ENCODE peak calls at places on chromosomes 1 and 21, in nine cellular contexts. One of them, this sample, is unnamed.

GRCh38 chr1:2031546-2032540 is 12.7 kb downstream of the GABRD start:
- DNase-seq in upper lobe of right lung: no peak
- DNase-seq in CD8-positive, alpha-beta T cell: no peak
- DNase-seq in pancreas: no peak
- DNase-seq in OCI-LY7: no peak
- DNase-seq in K562: no peak
- DNase-seq in mucosa of descending colon: no peak
- DNase-seq in A549: no peak
- DNase-seq in choroid plexus epithelial cell: no peak
- DNase-seq in this sample: no peak

GRCh38 chr1:66396212-66396890 is 137.6 kb upstream of the SGIP1 start:
- DNase-seq in upper lobe of right lung: no peak
- DNase-seq in CD8-positive, alpha-beta T cell: no peak
- DNase-seq in pancreas: no peak
- DNase-seq in OCI-LY7: no peak
- DNase-seq in K562: no peak
- DNase-seq in mucosa of descending colon: no peak
- DNase-seq in A549: no peak
- DNase-seq in choroid plexus epithelial cell: peak; percentile 31
- DNase-seq in this sample: no peak

GRCh38 chr1:230084408-230085177 is 17.6 kb downstream of the GALNT2 start:
- DNase-seq in upper lobe of right lung: no peak
- DNase-seq in CD8-positive, alpha-beta T cell: no peak
- DNase-seq in pancreas: peak; percentile 51
- DNase-seq in OCI-LY7: no peak
- DNase-seq in K562: no peak
- DNase-seq in mucosa of descending colon: no peak
- DNase-seq in A549: peak; percentile 90
- DNase-seq in choroid plexus epithelial cell: peak; percentile 99
- DNase-seq in this sample: peak; percentile 75

GRCh38 chr1:162736184-162736583 is 54.3 kb upstream of the HSD17B7 start:
- DNase-seq in upper lobe of right lung: no peak
- DNase-seq in CD8-positive, alpha-beta T cell: no peak
- DNase-seq in pancreas: no peak
- DNase-seq in OCI-LY7: no peak
- DNase-seq in K562: no peak
- DNase-seq in mucosa of descending colon: no peak
- DNase-seq in A549: no peak
- DNase-seq in choroid plexus epithelial cell: no peak
- DNase-seq in this sample: no peak

GRCh38 chr1:214280386-214281029 is 451 bp upstream of the SMYD2 start:
- DNase-seq in upper lobe of right lung: peak; percentile 70
- DNase-seq in CD8-positive, alpha-beta T cell: no peak
- DNase-seq in pancreas: peak; percentile 21
- DNase-seq in OCI-LY7: peak; percentile 44
- DNase-seq in K562: no peak
- DNase-seq in mucosa of descending colon: peak; percentile 71
- DNase-seq in A549: peak; percentile 54
- DNase-seq in choroid plexus epithelial cell: peak; percentile 60
- DNase-seq in this sample: no peak

GRCh38 chr1:35046730-35047129 is 15.0 kb upstream of the ZMYM6 start:
- DNase-seq in upper lobe of right lung: no peak
- DNase-seq in CD8-positive, alpha-beta T cell: no peak
- DNase-seq in pancreas: no peak
- DNase-seq in OCI-LY7: no peak
- DNase-seq in K562: no peak
- DNase-seq in mucosa of descending colon: no peak
- DNase-seq in A549: no peak
- DNase-seq in choroid plexus epithelial cell: no peak
- DNase-seq in this sample: no peak

GRCh38 chr21:25897383-25897782 is 162.6 kb downstream of the GABPA start:
- DNase-seq in upper lobe of right lung: no peak
- DNase-seq in CD8-positive, alpha-beta T cell: no peak
- DNase-seq in pancreas: no peak
- DNase-seq in OCI-LY7: no peak
- DNase-seq in K562: no peak
- DNase-seq in mucosa of descending colon: no peak
- DNase-seq in A549: no peak
- DNase-seq in choroid plexus epithelial cell: no peak
- DNase-seq in this sample: no peak

GRCh38 chr1:42333662-42334239 is 1.3 kb downstream of the FOXJ3 start:
- DNase-seq in upper lobe of right lung: no peak
- DNase-seq in CD8-positive, alpha-beta T cell: no peak
- DNase-seq in pancreas: no peak
- DNase-seq in OCI-LY7: peak; percentile 10
- DNase-seq in K562: no peak
- DNase-seq in mucosa of descending colon: no peak
- DNase-seq in A549: no peak
- DNase-seq in choroid plexus epithelial cell: no peak
- DNase-seq in this sample: no peak

GRCh38 chr1:34711469-34711868 is 43.4 kb upstream of the GJB5 start:
- DNase-seq in upper lobe of right lung: no peak
- DNase-seq in CD8-positive, alpha-beta T cell: no peak
- DNase-seq in pancreas: no peak
- DNase-seq in OCI-LY7: peak; percentile 17
- DNase-seq in K562: peak; percentile 37
- DNase-seq in mucosa of descending colon: no peak
- DNase-seq in A549: peak; percentile 3
- DNase-seq in choroid plexus epithelial cell: no peak
- DNase-seq in this sample: no peak

GRCh38 chr1:178470411-178470960 is 26.3 kb downstream of the CLEC20A start:
- DNase-seq in upper lobe of right lung: no peak
- DNase-seq in CD8-positive, alpha-beta T cell: no peak
- DNase-seq in pancreas: no peak
- DNase-seq in OCI-LY7: no peak
- DNase-seq in K562: no peak
- DNase-seq in mucosa of descending colon: no peak
- DNase-seq in A549: peak; percentile 20
- DNase-seq in choroid plexus epithelial cell: no peak
- DNase-seq in this sample: no peak

GRCh38 chr1:5847013-5847654 is 145.1 kb downstream of the NPHP4 start:
- DNase-seq in upper lobe of right lung: no peak
- DNase-seq in CD8-positive, alpha-beta T cell: no peak
- DNase-seq in pancreas: no peak
- DNase-seq in OCI-LY7: no peak
- DNase-seq in K562: peak; percentile 87
- DNase-seq in mucosa of descending colon: peak; percentile 16
- DNase-seq in A549: no peak
- DNase-seq in choroid plexus epithelial cell: peak; percentile 51
- DNase-seq in this sample: no peak

GRCh38 chr1:206922524-206922923 is 783 bp upstream of the FCMR start:
- DNase-seq in upper lobe of right lung: no peak
- DNase-seq in CD8-positive, alpha-beta T cell: no peak
- DNase-seq in pancreas: no peak
- DNase-seq in OCI-LY7: no peak
- DNase-seq in K562: no peak
- DNase-seq in mucosa of descending colon: no peak
- DNase-seq in A549: no peak
- DNase-seq in choroid plexus epithelial cell: no peak
- DNase-seq in this sample: no peak

DNA sequence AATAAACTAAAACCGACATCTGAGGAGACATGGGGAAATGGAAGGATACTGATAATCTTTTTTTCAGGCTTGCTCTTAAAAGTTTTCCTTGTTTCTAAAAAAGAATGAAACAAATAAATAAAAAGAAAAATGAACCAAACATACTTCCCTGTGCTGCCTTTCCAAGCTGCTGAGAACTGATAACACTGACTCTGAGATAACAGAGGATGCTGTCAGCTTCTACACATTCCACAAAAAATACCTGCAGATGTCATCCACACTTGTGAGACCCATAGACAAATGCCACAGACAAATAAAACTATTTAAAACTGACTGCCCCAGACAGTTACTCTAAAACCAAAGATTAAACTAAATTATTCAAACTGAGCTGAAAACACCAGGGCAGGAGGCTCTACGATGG is 12.0 kb upstream of the OR6K3 start:
- DNase-seq in upper lobe of right lung: no peak
- DNase-seq in CD8-positive, alpha-beta T cell: no peak
- DNase-seq in pancreas: no peak
- DNase-seq in OCI-LY7: no peak
- DNase-seq in K562: peak; percentile 43
- DNase-seq in mucosa of descending colon: no peak
- DNase-seq in A549: no peak
- DNase-seq in choroid plexus epithelial cell: no peak
- DNase-seq in this sample: no peak
- H3K4me3 ChIP-seq in upper lobe of right lung: no peak overlapping the region
- H3K4me3 ChIP-seq in CD8-positive, alpha-beta T cell: no peak overlapping the region
- H3K4me3 ChIP-seq in pancreas: no peak overlapping the region
- H3K4me3 ChIP-seq in OCI-LY7: no peak overlapping the region
- H3K4me3 ChIP-seq in K562: no peak overlapping the region
- H3K4me3 ChIP-seq in mucosa of descending colon: no peak overlapping the region
- H3K4me3 ChIP-seq in A549: no peak overlapping the region
- H3K4me3 ChIP-seq in choroid plexus epithelial cell: no peak overlapping the region
- H3K4me3 ChIP-seq in this sample: no peak overlapping the region

GRCh38 chr21:31371715-31372114 is 27.7 kb upstream of the TIAM1 start:
- DNase-seq in upper lobe of right lung: no peak
- DNase-seq in CD8-positive, alpha-beta T cell: no peak
- DNase-seq in pancreas: no peak
- DNase-seq in OCI-LY7: no peak
- DNase-seq in K562: no peak
- DNase-seq in mucosa of descending colon: no peak
- DNase-seq in A549: no peak
- DNase-seq in choroid plexus epithelial cell: no peak
- DNase-seq in this sample: no peak

GRCh38 chr21:31366825-31367224 is 22.8 kb upstream of the TIAM1 start:
- DNase-seq in upper lobe of right lung: no peak
- DNase-seq in CD8-positive, alpha-beta T cell: no peak
- DNase-seq in pancreas: no peak
- DNase-seq in OCI-LY7: no peak
- DNase-seq in K562: no peak
- DNase-seq in mucosa of descending colon: no peak
- DNase-seq in A549: peak; percentile 4
- DNase-seq in choroid plexus epithelial cell: peak; percentile 95
- DNase-seq in this sample: no peak

GRCh38 chr21:31370893-31371652 is 27.0 kb upstream of the TIAM1 start:
- DNase-seq in upper lobe of right lung: no peak
- DNase-seq in CD8-positive, alpha-beta T cell: no peak
- DNase-seq in pancreas: no peak
- DNase-seq in OCI-LY7: no peak
- DNase-seq in K562: no peak
- DNase-seq in mucosa of descending colon: no peak
- DNase-seq in A549: no peak
- DNase-seq in choroid plexus epithelial cell: peak; percentile 61
- DNase-seq in this sample: no peak

GRCh38 chr21:31372176-31372765 is 28.2 kb upstream of the TIAM1 start:
- DNase-seq in upper lobe of right lung: no peak
- DNase-seq in CD8-positive, alpha-beta T cell: no peak
- DNase-seq in pancreas: no peak
- DNase-seq in OCI-LY7: no peak
- DNase-seq in K562: no peak
- DNase-seq in mucosa of descending colon: no peak
- DNase-seq in A549: no peak
- DNase-seq in choroid plexus epithelial cell: no peak
- DNase-seq in this sample: no peak

DNA sequence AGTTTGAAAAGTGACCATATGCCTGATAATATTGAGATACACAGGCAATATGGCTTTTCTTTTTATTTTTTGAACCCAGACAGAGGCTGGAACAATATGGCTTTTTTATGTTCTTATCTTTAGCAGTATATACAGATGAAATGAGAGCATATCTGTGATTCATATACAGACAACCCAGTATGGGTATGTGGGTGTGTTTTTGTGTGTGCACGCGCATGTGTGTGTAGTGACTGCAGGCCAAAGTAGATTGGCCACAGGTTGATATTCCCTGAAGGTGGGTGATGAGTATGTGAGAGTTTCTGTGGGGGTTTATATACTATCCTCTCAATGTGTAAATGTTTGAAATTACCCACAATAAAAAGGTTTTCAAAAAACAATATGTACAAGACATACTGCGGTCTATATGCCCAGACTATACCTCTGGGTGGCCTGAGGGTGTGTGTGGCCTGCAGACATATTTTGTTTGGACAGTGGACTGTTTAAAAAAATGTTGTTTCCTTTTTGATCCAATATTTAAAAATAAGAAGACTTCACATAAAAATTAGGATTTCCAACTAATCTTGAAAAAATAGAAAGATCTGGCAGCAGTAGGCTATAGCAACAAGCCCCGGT is 26.3 kb upstream of the TIAM1 start:
- DNase-seq in upper lobe of right lung: no peak
- DNase-seq in CD8-positive, alpha-beta T cell: no peak
- DNase-seq in pancreas: no peak
- DNase-seq in OCI-LY7: no peak
- DNase-seq in K562: no peak
- DNase-seq in mucosa of descending colon: no peak
- DNase-seq in A549: no peak
- DNase-seq in choroid plexus epithelial cell: no peak
- DNase-seq in this sample: no peak
- H3K4me3 ChIP-seq in upper lobe of right lung: no peak overlapping the region
- H3K4me3 ChIP-seq in CD8-positive, alpha-beta T cell: no peak overlapping the region
- H3K4me3 ChIP-seq in pancreas: no peak overlapping the region
- H3K4me3 ChIP-seq in OCI-LY7: no peak overlapping the region
- H3K4me3 ChIP-seq in K562: no peak overlapping the region
- H3K4me3 ChIP-seq in mucosa of descending colon: no peak overlapping the region
- H3K4me3 ChIP-seq in A549: no peak overlapping the region
- H3K4me3 ChIP-seq in choroid plexus epithelial cell: no peak overlapping the region
- H3K4me3 ChIP-seq in this sample: no peak overlapping the region

DNA sequence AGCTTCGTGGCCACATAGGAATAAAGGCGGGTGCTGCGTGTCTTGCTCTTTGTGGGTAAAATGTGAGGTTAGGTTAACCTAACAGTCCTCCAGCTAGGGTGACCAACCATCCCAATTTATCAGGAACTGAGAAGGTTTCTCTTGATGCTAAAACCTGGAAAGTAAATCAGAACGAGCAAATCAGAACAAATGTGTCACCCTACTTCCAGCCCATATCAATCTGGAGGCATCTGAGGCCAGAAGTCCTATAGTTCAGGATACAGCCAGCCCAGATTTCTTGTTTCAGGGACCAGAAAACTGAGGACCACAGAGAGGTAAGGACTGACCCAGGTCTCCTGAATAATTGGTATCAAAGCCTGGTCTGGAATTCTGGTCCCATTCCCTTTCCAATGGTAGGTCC is 3.1 kb upstream of the IFFO2 start:
- DNase-seq in upper lobe of right lung: no peak
- DNase-seq in CD8-positive, alpha-beta T cell: no peak
- DNase-seq in pancreas: no peak
- DNase-seq in OCI-LY7: no peak
- DNase-seq in K562: no peak
- DNase-seq in mucosa of descending colon: no peak
- DNase-seq in A549: no peak
- DNase-seq in choroid plexus epithelial cell: no peak
- DNase-seq in this sample: no peak
- H3K4me3 ChIP-seq in upper lobe of right lung: no peak overlapping the region
- H3K4me3 ChIP-seq in CD8-positive, alpha-beta T cell: no peak overlapping the region
- H3K4me3 ChIP-seq in pancreas: no peak overlapping the region
- H3K4me3 ChIP-seq in OCI-LY7: no peak overlapping the region
- H3K4me3 ChIP-seq in K562: no peak overlapping the region
- H3K4me3 ChIP-seq in mucosa of descending colon: no peak overlapping the region
- H3K4me3 ChIP-seq in A549: no peak overlapping the region
- H3K4me3 ChIP-seq in choroid plexus epithelial cell: no peak overlapping the region
- H3K4me3 ChIP-seq in this sample: no peak overlapping the region

DNA sequence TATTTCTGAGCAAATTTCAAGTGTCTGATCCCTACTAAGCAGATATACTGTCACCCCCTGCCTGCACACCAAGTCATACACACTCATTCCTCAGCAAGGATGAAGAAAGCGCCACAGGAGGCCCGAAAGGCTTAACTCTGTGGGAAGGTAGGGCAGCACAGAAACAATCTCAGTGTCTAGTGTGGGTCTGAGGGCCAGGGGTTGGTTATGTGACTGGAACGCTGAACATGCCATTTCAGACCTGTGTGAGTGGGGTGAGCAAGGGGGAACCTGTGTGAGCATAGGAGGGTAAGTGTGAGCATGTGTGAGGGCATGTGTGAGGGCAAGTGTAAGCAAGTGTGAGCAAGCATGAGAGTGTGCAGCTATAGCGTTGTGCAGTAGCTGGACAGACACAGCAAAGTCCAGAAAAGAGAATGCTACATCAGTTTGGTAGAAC is 6.2 kb downstream of the ITPKB start:
- DNase-seq in upper lobe of right lung: no peak
- DNase-seq in CD8-positive, alpha-beta T cell: no peak
- DNase-seq in pancreas: no peak
- DNase-seq in OCI-LY7: no peak
- DNase-seq in K562: no peak
- DNase-seq in mucosa of descending colon: no peak
- DNase-seq in A549: no peak
- DNase-seq in choroid plexus epithelial cell: no peak
- DNase-seq in this sample: no peak
- H3K4me3 ChIP-seq in upper lobe of right lung: peak overlapping the region; percentile 96
- H3K4me3 ChIP-seq in CD8-positive, alpha-beta T cell: peak overlapping the region; percentile 99
- H3K4me3 ChIP-seq in pancreas: no peak overlapping the region
- H3K4me3 ChIP-seq in OCI-LY7: peak overlapping the region; percentile 83
- H3K4me3 ChIP-seq in K562: no peak overlapping the region
- H3K4me3 ChIP-seq in mucosa of descending colon: no peak overlapping the region
- H3K4me3 ChIP-seq in A549: no peak overlapping the region
- H3K4me3 ChIP-seq in choroid plexus epithelial cell: no peak overlapping the region
- H3K4me3 ChIP-seq in this sample: peak overlapping the region; percentile 36